ENCODE peak calls at places on chromosomes 6 and 20, in seven cellular contexts. V is upper lobe of right lung, I is lower lobe of right lung, S is OCI-LY7, G is foreskin fibroblast, Y is thoracic aorta, W is BJ. D is an unnamed sample.

GRCh38 chr20:55097621-55098020 is 622.2 kb downstream of the DOK5 start:
- DNase-seq in V (no peak), I (no peak), S (no peak), G (no peak), Y (no peak), W (no peak), D (no peak)

GRCh38 chr6:137241481-137242011 is 22.4 kb upstream of the IFNGR1 start:
- DNase-seq in V (no peak), I (no peak), S (no peak), G (no peak), Y (no peak), W (peak; percentile 55), D (no peak)

GRCh38 chr20:8399963-8400362 is 267.9 kb downstream of the PLCB1 start:
- DNase-seq in V (no peak), I (no peak), S (peak; percentile 93), G (no peak), Y (no peak), W (no peak), D (no peak)

GRCh38 chr6:33000053-33000452 is 9.3 kb downstream of the HLA-DOA start:
- DNase-seq in V (no peak), I (no peak), S (peak; percentile 77), G (no peak), Y (no peak), W (no peak), D (no peak)

GRCh38 chr6:125940691-125941090 is 15.9 kb upstream of the HINT3 start:
- DNase-seq in V (no peak), I (no peak), S (no peak), G (no peak), Y (no peak), W (peak; percentile 78), D (no peak)

GRCh38 chr6:91781946-91782345 is 1195.1 kb upstream of the MAP3K7 start:
- DNase-seq in V (no peak), I (no peak), S (no peak), G (no peak), Y (no peak), W (no peak), D (no peak)

GRCh38 chr6:154232013-154232920 is 124.3 kb downstream of the IPCEF1 start:
- DNase-seq in V (no peak), I (no peak), S (no peak), G (peak; percentile 45), Y (no peak), W (no peak), D (no peak)

GRCh38 chr6:169220068-169220964 is 33.3 kb downstream of the THBS2 start:
- DNase-seq in V (no peak), I (no peak), S (no peak), G (no peak), Y (no peak), W (no peak), D (no peak)

GRCh38 chr6:158414900-158415299 is 102.6 kb downstream of the TULP4 start:
- DNase-seq in V (no peak), I (no peak), S (no peak), G (no peak), Y (no peak), W (peak; percentile 5), D (no peak)

GRCh38 chr20:20393207-20393606 is 25.3 kb downstream of the INSM1 start:
- DNase-seq in V (no peak), I (no peak), S (no peak), G (no peak), Y (no peak), W (peak; percentile 42), D (peak; percentile 26)

GRCh38 chr6:139082370-139082769 is 52.5 kb upstream of the HECA start:
- DNase-seq in V (no peak), I (no peak), S (no peak), G (no peak), Y (no peak), W (no peak), D (no peak)

GRCh38 chr6:7086488-7086887 is 21.3 kb upstream of the RREB1 start:
- DNase-seq in V (peak; percentile 75), I (peak; percentile 67), S (no peak), G (peak; percentile 11), Y (no peak), W (no peak), D (no peak)

GRCh38 chr6:26275663-26276062 is 89.3 kb upstream of the BTN3A2 start:
- DNase-seq in V (no peak), I (no peak), S (no peak), G (no peak), Y (no peak), W (no peak), D (no peak)

GRCh38 chr20:51162015-51162414 is 139.1 kb upstream of the KCNG1 start:
- DNase-seq in V (no peak), I (no peak), S (no peak), G (no peak), Y (no peak), W (no peak), D (no peak)

GRCh38 chr6:32761084-32761483 is 2.2 kb downstream of the HLA-DQB2 start:
- DNase-seq in V (no peak), I (no peak), S (no peak), G (no peak), Y (no peak), W (no peak), D (no peak)

GRCh38 chr6:106688177-106688951 is 59.0 kb downstream of the QRSL1 start:
- DNase-seq in V (no peak), I (no peak), S (peak; percentile 59), G (no peak), Y (no peak), W (no peak), D (no peak)

GRCh38 chr6:38169221-38169674 is 349.7 kb downstream of the ZFAND3 start:
- DNase-seq in V (no peak), I (no peak), S (no peak), G (no peak), Y (no peak), W (no peak), D (no peak)

GRCh38 chr6:122184260-122184934 is 215.1 kb upstream of the HSF2 start:
- DNase-seq in V (no peak), I (no peak), S (no peak), G (peak; percentile 26), Y (no peak), W (no peak), D (no peak)

GRCh38 chr6:158387036-158387435 is 74.8 kb downstream of the TULP4 start:
- DNase-seq in V (no peak), I (no peak), S (peak; percentile 56), G (no peak), Y (no peak), W (no peak), D (no peak)

GRCh38 chr6:136225496-136225895 is 24.6 kb downstream of the MTFR2 start:
- DNase-seq in V (no peak), I (no peak), S (no peak), G (no peak), Y (no peak), W (no peak), D (no peak)

GRCh38 chr6:89351632-89352328 is 742 bp downstream of the UBE2J1 start:
- DNase-seq in V (no peak), I (no peak), S (no peak), G (no peak), Y (no peak), W (no peak), D (no peak)

GRCh38 chr6:89353702-89354392 is 1.3 kb upstream of the UBE2J1 start:
- DNase-seq in V (no peak), I (no peak), S (peak; percentile 86), G (no peak), Y (no peak), W (no peak), D (no peak)

GRCh38 chr6:89350281-89351037 is 2.1 kb downstream of the UBE2J1 start:
- DNase-seq in V (no peak), I (no peak), S (peak; percentile 76), G (no peak), Y (no peak), W (no peak), D (no peak)

GRCh38 chr6:89353118-89353556 is 615 bp upstream of the UBE2J1 start:
- DNase-seq in V (no peak), I (no peak), S (peak; percentile 50), G (no peak), Y (no peak), W (no peak), D (no peak)

DNA sequence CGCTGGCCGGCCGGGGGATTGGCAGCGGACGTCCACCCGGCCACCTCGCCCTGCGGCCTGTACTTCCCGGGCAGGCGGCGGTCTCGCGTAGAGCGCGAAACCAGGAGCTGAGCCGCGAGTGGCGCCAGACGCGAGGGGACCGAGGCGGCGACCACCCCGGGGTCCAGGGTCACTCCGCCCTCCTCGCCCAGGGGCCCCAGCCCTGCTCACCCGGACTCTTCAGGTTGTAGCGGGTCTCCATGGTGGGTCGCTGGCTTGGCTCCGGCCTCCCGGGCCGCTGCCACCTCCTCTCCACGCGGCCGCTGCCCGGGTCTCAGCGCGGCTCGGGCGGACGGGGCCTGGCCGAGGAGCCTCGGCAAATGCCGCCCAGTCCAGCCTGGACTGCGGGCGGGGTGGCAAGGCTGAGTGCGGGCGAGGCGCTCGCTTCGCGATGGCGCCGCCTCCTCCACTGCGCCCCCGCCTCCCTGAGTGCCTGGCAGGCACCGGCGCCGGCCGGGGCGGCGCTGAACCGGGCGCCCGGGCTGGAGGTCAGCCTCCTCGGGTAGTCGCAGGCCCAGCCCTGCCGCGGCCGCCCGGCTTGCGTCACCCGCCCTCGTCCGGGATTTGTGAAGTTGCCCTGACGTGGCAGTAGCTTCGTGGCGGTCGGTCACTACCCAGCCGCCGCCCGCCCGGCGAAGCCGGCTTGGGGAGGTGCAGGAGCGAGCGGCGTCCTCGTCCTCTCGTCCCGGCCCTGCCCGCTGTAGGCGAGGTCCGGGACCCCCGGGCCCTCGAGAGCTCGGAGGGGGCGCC is at the start of gene UBE2J1:
- DNase-seq in V (peak; percentile 99), I (peak; percentile 97), S (peak; percentile 86), G (peak; percentile 95), Y (peak; percentile 78), W (peak; percentile 63), D (peak; percentile 69)
- TF ChIP-seq CTCF in V (no peak), I (peak; percentile 6), S (no peak), G (no peak), Y (no peak), W (no peak), D (no peak)

GRCh38 chr6:29552512-29553051 is 7.0 kb downstream of the UBD start:
- DNase-seq in V (no peak), I (no peak), S (peak; percentile 40), G (peak; percentile 49), Y (no peak), W (peak; percentile 31), D (peak; percentile 49)
- H3K4me3 ChIP-seq in V (peak overlapping the region; percentile 45), I (peak overlapping the region; percentile 54), S (no peak overlapping the region), G (no peak overlapping the region), Y (peak overlapping the region; percentile 67), W (no peak overlapping the region), D (no peak overlapping the region)

GRCh38 chr6:102619585-102619984 is 1226.1 kb downstream of the GRIK2 start:
- DNase-seq in V (no peak), I (no peak), S (peak; percentile 15), G (no peak), Y (no peak), W (no peak), D (no peak)
- TF ChIP-seq CTCF in V (peak; percentile 33), I (peak; percentile 26), S (peak; percentile 80), G (peak; percentile 28), Y (no peak), W (peak; percentile 54), D (no peak)

DNA sequence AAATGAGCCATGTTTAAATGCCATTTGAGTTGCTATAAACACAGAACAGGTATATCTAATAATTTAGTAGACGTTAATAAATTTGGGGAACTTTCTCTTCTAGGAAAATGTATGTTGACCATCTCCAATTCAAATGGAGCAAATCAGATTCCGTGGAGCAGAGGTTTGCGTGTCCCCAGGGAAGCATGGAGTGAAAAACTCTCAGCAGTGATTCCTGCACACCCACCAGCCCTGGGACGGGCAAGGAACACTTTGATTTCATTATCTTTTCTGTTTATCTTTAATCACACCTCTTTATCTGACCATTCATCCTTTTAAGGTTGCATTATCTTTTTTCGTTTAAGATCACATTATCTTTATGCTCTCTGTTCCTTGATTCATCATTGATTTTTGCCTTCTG is 95.0 kb downstream of the RNASET2 start:
- DNase-seq in V (no peak), I (no peak), S (no peak), G (no peak), Y (no peak), W (no peak), D (no peak)
- H3K4me3 ChIP-seq in V (peak overlapping the region; percentile 50), I (no peak overlapping the region), S (no peak overlapping the region), G (no peak overlapping the region), Y (no peak overlapping the region), W (no peak overlapping the region), D (no peak overlapping the region)

D was measured in AG04449.